ENCODE peak calls at places on chromosomes 2 and 18, in eight cellular contexts. P is naive thymus-derived CD4-positive, alpha-beta T cell; R is lower leg skin; K is stimulated activated naive CD4-positive, alpha-beta T cell; D is AG09309; H is breast epithelium; Y is activated naive CD4-positive, alpha-beta T cell treated with anti-CD3 and anti-CD28 coated beads, Interleukin-2, amount 50 U/mL, for 72 hours; X is stimulated activated CD8-positive, alpha-beta memory T cell treated with anti-CD3 and anti-CD28 coated beads, Interleukin-7, amount 100 ng/mL, for 4 hours. O is an unnamed sample.
A peak's percentile ranks its signal among the peaks of the same experiment; 100 is the strongest.

GRCh38 chr2:199692489-199692888 is 158.5 kb downstream of the FTCDNL1 start:
- DNase-seq in P (no peak), R (no peak), K (no peak), D (no peak), H (no peak), Y (no peak), X (no peak), O (no peak)

GRCh38 chr2:193943406-193943960 is 1713.5 kb upstream of the SLC39A10 start:
- DNase-seq in P (no peak), R (no peak), K (no peak), D (no peak), H (no peak), Y (no peak), X (no peak), O (no peak)

GRCh38 chr2:128228894-128229293 is 89.8 kb downstream of the HS6ST1 start:
- DNase-seq in P (no peak), R (no peak), K (no peak), D (no peak), H (no peak), Y (no peak), X (no peak), O (no peak)

GRCh38 chr2:189226017-189226416 is 46.5 kb upstream of the COL5A2 start:
- DNase-seq in P (no peak), R (no peak), K (no peak), D (no peak), H (no peak), Y (no peak), X (no peak), O (no peak)

GRCh38 chr18:68803371-68803770 is 5.5 kb downstream of the CCDC102B start:
- DNase-seq in P (no peak), R (peak; percentile 92), K (no peak), D (peak; percentile 80), H (no peak), Y (no peak), X (no peak), O (peak; percentile 91)

GRCh38 chr2:131105950-131106801 is 1.0 kb downstream of the PLEKHB2 start:
- DNase-seq in P (no peak), R (peak; percentile 86), K (no peak), D (no peak), H (peak; percentile 57), Y (no peak), X (peak; percentile 45), O (peak; percentile 38)

GRCh38 chr2:96326990-96327820 is 2.1 kb downstream of the ITPRIPL1 start:
- DNase-seq in P (no peak), R (peak; percentile 70), K (no peak), D (no peak), H (no peak), Y (peak; percentile 52), X (no peak), O (no peak)

GRCh38 chr18:47168913-47169312 is 7.3 kb downstream of the IER3IP1 start:
- DNase-seq in P (no peak), R (no peak), K (no peak), D (no peak), H (no peak), Y (no peak), X (no peak), O (no peak)

GRCh38 chr2:27587025-27587424 is 4.2 kb downstream of the ZNF512 start:
- DNase-seq in P (no peak), R (no peak), K (no peak), D (no peak), H (no peak), Y (no peak), X (no peak), O (no peak)

GRCh38 chr2:237603718-237604362 is 13.3 kb upstream of the RAB17 start:
- DNase-seq in P (peak; percentile 78), R (peak; percentile 91), K (peak; percentile 68), D (no peak), H (no peak), Y (no peak), X (peak; percentile 38), O (peak; percentile 60)

GRCh38 chr2:71759056-71759455 is 305.7 kb downstream of the DYSF start:
- DNase-seq in P (no peak), R (no peak), K (no peak), D (no peak), H (no peak), Y (no peak), X (no peak), O (peak; percentile 48)

GRCh38 chr2:5945707-5946106 is 253.5 kb downstream of the SOX11 start:
- DNase-seq in P (no peak), R (no peak), K (no peak), D (no peak), H (no peak), Y (no peak), X (no peak), O (no peak)

GRCh38 chr18:24364177-24364576 is 33.4 kb downstream of the OSBPL1A start:
- DNase-seq in P (no peak), R (no peak), K (no peak), D (no peak), H (no peak), Y (no peak), X (no peak), O (no peak)

GRCh38 chr2:150532883-150533282 is 45.4 kb upstream of the RND3 start:
- DNase-seq in P (no peak), R (no peak), K (no peak), D (peak; percentile 82), H (no peak), Y (no peak), X (no peak), O (peak; percentile 93)

GRCh38 chr18:48634975-48635374 is 96.1 kb downstream of the CTIF start:
- DNase-seq in P (no peak), R (peak; percentile 28), K (no peak), D (no peak), H (no peak), Y (no peak), X (no peak), O (no peak)

GRCh38 chr2:23092831-23093230 is 292.1 kb upstream of the KLHL29 start:
- DNase-seq in P (no peak), R (no peak), K (no peak), D (no peak), H (no peak), Y (no peak), X (no peak), O (no peak)

GRCh38 chr2:58133395-58133794 is 86.8 kb downstream of the VRK2 start:
- DNase-seq in P (no peak), R (no peak), K (no peak), D (no peak), H (no peak), Y (no peak), X (no peak), O (no peak)

GRCh38 chr18:79802298-79802697 is 4.6 kb downstream of the KCNG2 start:
- DNase-seq in P (no peak), R (no peak), K (no peak), D (no peak), H (peak; percentile 48), Y (peak; percentile 51), X (no peak), O (no peak)

GRCh38 chr2:98912221-98912851 is 23.7 kb downstream of the CRACDL start:
- DNase-seq in P (no peak), R (peak; percentile 79), K (no peak), D (peak; percentile 49), H (no peak), Y (peak; percentile 26), X (no peak), O (peak; percentile 92)

GRCh38 chr2:40243581-40243980 is 208.3 kb downstream of the SLC8A1 start:
- DNase-seq in P (no peak), R (no peak), K (no peak), D (peak; percentile 64), H (no peak), Y (no peak), X (no peak), O (peak; percentile 93)

GRCh38 chr2:6776125-6776524 is 89.6 kb downstream of the CMPK2 start:
- DNase-seq in P (no peak), R (no peak), K (no peak), D (no peak), H (no peak), Y (no peak), X (no peak), O (no peak)

O was measured in astrocyte.